ENCODE peak calls at places on chromosomes 12 and 14, in four cellular contexts. Y is neuronal stem cell, O is Karpas-422, H is astrocyte. U is an unnamed sample. For H3K4me1, the result is how much of the 10 kb centered on the place peaks cover.

GRCh38 chr12:52971701-52972329 is 22.9 kb downstream of the KRT18 start:
- DNase-seq in Y (no peak), O (no peak), H (peak), U (no peak)

GRCh38 chr14:54786191-54786755 is 116.4 kb downstream of the GCH1 start:
- DNase-seq in Y (no peak), O (peak), H (no peak), U (no peak)

GRCh38 chr12:2619136-2619535 is 175.6 kb upstream of the FKBP4 start:
- DNase-seq in Y (no peak), O (no peak), H (no peak), U (no peak)

GRCh38 chr12:105775351-105775750 is 363.4 kb downstream of the NUAK1 start:
- DNase-seq in Y (no peak), O (no peak), H (peak), U (no peak)

GRCh38 chr12:101045486-101046474 is 164.3 kb downstream of the SLC5A8 start:
- DNase-seq in Y (no peak), O (no peak), H (peak), U (no peak)

GRCh38 chr14:92373336-92373735 is 50.4 kb downstream of the SLC24A4 start:
- DNase-seq in Y (no peak), O (no peak), H (peak), U (no peak)

GRCh38 chr12:88574278-88574677 is 6.0 kb downstream of the KITLG start:
- DNase-seq in Y (no peak), O (no peak), H (no peak), U (no peak)

GRCh38 chr12:20044836-20045235 is 323.5 kb upstream of the PDE3A start:
- DNase-seq in Y (no peak), O (no peak), H (peak), U (no peak)

GRCh38 chr12:50618864-50619609 is 114.3 kb downstream of the DIP2B start:
- DNase-seq in Y (no peak), O (no peak), H (peak), U (no peak)

GRCh38 chr14:101115652-101116051 is 212.1 kb upstream of the RTL1 start:
- DNase-seq in Y (no peak), O (no peak), H (no peak), U (no peak)

GRCh38 chr12:115623764-115624334 is 653.6 kb downstream of the MED13L start:
- DNase-seq in Y (peak), O (no peak), H (no peak), U (no peak)

GRCh38 chr12:27193106-27193505 is 51.0 kb upstream of the STK38L start:
- DNase-seq in Y (no peak), O (no peak), H (peak), U (no peak)

GRCh38 chr12:89390802-89391673 is 38.7 kb upstream of the DUSP6 start:
- DNase-seq in Y (no peak), O (no peak), H (peak), U (no peak)

GRCh38 chr14:86530457-86530856 is 1000.5 kb downstream of the FLRT2 start:
- DNase-seq in Y (no peak), O (no peak), H (no peak), U (no peak)

GRCh38 chr12:46553266-46553665 is 180.7 kb upstream of the SLC38A2 start:
- DNase-seq in Y (no peak), O (no peak), H (peak), U (no peak)

GRCh38 chr12:110270125-110270962 is 10.7 kb upstream of the ATP2A2 start:
- DNase-seq in Y (no peak), O (no peak), H (peak), U (no peak)

GRCh38 chr12:55692631-55693322 is 14.9 kb downstream of the ITGA7 start:
- DNase-seq in Y (no peak), O (no peak), H (no peak), U (no peak)

GRCh38 chr14:50247245-50247644 is 15.9 kb upstream of the SOS2 start:
- DNase-seq in Y (no peak), O (no peak), H (no peak), U (no peak)

GRCh38 chr14:67228325-67228984 is 12.8 kb upstream of the PALS1 start:
- DNase-seq in Y (no peak), O (no peak), H (peak), U (no peak)

GRCh38 chr12:92927436-92928116 is 1.5 kb downstream of the EEA1 start:
- DNase-seq in Y (no peak), O (no peak), H (peak), U (peak)

GRCh38 chr14:44989497-44990440 is 27.8 kb downstream of the TOGARAM1 start:
- DNase-seq in Y (no peak), O (peak), H (no peak), U (no peak)

GRCh38 chr14:94332587-94332986 is 9.5 kb upstream of the SERPINA6 start:
- DNase-seq in Y (no peak), O (no peak), H (no peak), U (no peak)

GRCh38 chr14:29528889-29529288 is 398.8 kb downstream of the PRKD1 start:
- DNase-seq in Y (no peak), O (no peak), H (peak), U (no peak)

GRCh38 chr12:72872488-72872887 is 600.3 kb downstream of the TRHDE start:
- DNase-seq in Y (no peak), O (no peak), H (no peak), U (no peak)

GRCh38 chr12:54041097-54041690 is 8.3 kb downstream of the HOXC5 start:
- DNase-seq in Y (no peak), O (no peak), H (no peak), U (no peak)

DNA sequence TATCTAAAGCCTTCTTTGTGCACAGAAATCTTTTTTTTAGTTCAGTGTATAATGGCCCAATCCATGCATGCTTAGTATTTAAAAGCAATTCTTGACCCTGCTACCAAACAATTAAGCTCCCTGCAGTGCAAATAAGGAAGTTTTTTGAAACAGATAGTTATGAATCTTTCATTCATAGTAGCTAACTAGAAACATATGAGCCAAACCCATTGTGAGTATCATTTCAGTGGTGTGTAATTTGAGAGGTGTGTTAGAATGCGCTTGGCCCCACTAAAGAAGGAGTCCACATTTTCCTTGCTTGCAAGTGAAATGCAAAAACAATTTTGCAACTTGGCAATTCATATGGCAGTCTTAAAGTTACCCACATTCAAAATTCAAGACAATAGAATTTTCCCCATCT is 14.4 kb downstream of the EPS8 start:
- DNase-seq in Y (no peak), O (no peak), H (peak), U (no peak)
- H3K4me1 ChIP-seq in Y (under half), O (under half), H (under half), U (under half)

GRCh38 chr12:107884769-107885694 is 110.5 kb downstream of the ASCL4 start:
- DNase-seq in Y (peak), O (peak), H (peak), U (peak)
- H2AFZ ChIP-seq in Y (peak), O (no peak), H (no peak), U (no peak)

GRCh38 chr12:104651812-104652211 is 195.1 kb downstream of the CHST11 start:
- DNase-seq in Y (no peak), O (no peak), H (no peak), U (no peak)

GRCh38 chr12:104650541-104650940 is 193.8 kb downstream of the CHST11 start:
- DNase-seq in Y (no peak), O (no peak), H (no peak), U (no peak)

GRCh38 chr12:104648746-104649145 is 192.0 kb downstream of the CHST11 start:
- DNase-seq in Y (no peak), O (no peak), H (no peak), U (no peak)

GRCh38 chr12:104649217-104649834 is 192.6 kb downstream of the CHST11 start:
- DNase-seq in Y (no peak), O (no peak), H (no peak), U (no peak)

DNA sequence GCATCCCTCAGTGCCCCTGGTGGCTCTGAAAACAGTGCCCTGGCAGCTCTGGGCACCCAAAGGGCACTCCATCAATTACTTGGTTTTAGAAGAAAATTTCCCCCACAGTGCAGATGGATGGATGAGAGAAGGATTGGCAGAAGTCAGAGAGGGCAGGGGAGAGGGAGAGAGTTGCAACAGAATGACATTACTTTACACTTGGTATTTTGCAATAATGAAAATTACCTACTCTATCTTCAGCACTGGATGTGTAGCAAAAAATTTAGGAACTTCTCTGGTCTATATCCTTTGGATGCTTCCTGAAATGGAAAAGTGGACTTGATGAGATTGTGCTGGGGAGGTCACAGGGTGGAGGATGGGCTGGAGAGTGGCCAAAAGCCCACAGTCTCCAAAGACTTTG is 193.2 kb downstream of the CHST11 start:
- DNase-seq in Y (no peak), O (no peak), H (no peak), U (no peak)
- H3K4me1 ChIP-seq in Y (under half), O (under half), H (under half), U (under half)

GRCh38 chr12:42716521-42716920 is 127.0 kb upstream of the PRICKLE1 start:
- DNase-seq in Y (no peak), O (no peak), H (peak), U (no peak)
- H2AFZ ChIP-seq in Y (no peak), O (no peak), H (peak), U (no peak)

U was measured in OCI-LY7.